ENCODE peak calls at places on chromosomes 11 and 22, in ten cellular contexts. C, J, B, P, K, V, G, L, Y and M are unnamed samples.
A peak's percentile ranks its signal among the peaks of the same experiment; 100 is the strongest.

GRCh38 chr22:19022755-19023154 is 86.7 kb upstream of the PRODH start:
- ATAC-seq in J (no peak), B (no peak), C (no peak), P (no peak), G (no peak), L (no peak), Y (no peak), K (no peak), V (no peak), M (no peak)

GRCh38 chr11:65545853-65546216 is 12.3 kb downstream of the LTBP3 start:
- ATAC-seq in G (no peak), J (no peak), C (no peak), K (peak; percentile 9), L (peak; percentile 0), P (no peak), B (no peak), Y (no peak), V (no peak), M (no peak)

GRCh38 chr11:67311556-67312082 is 8.3 kb downstream of the SSH3 start:
- ATAC-seq in K (peak; percentile 43), P (no peak), J (peak; percentile 27), C (peak; percentile 3), V (peak; percentile 34), G (no peak), B (no peak), Y (no peak), L (no peak), M (peak; percentile 68)

GRCh38 chr11:119388103-119388502 is 6.6 kb upstream of the USP2 start:
- ATAC-seq in K (no peak), V (no peak), G (no peak), L (no peak), Y (no peak), P (no peak), B (no peak), J (no peak), C (no peak), M (no peak)

GRCh38 chr11:111960916-111961315 is 23.8 kb downstream of the DIXDC1 start:
- ATAC-seq in J (peak; percentile 16), P (no peak), V (peak; percentile 98), B (peak; percentile 93), C (peak; percentile 97), L (no peak), Y (peak; percentile 78), K (peak; percentile 31), G (no peak), M (peak; percentile 97)

GRCh38 chr11:98411777-98412176 is 609.0 kb upstream of the CNTN5 start:
- ATAC-seq in V (no peak), K (no peak), P (no peak), G (no peak), L (no peak), B (no peak), J (no peak), C (no peak), Y (no peak), M (no peak)

GRCh38 chr22:49959782-49960158 is 802 bp upstream of the PIM3 start:
- ATAC-seq in P (peak; percentile 6), L (no peak), G (peak; percentile 8), K (no peak), V (peak; percentile 25), J (peak; percentile 32), B (peak; percentile 28), Y (peak; percentile 21), C (peak; percentile 35), M (peak; percentile 10)

GRCh38 chr11:42890773-42891172 is 421.0 kb upstream of the API5 start:
- ATAC-seq in P (no peak), B (no peak), J (no peak), C (no peak), G (no peak), Y (no peak), L (no peak), V (peak; percentile 26), K (no peak), M (no peak)

GRCh38 chr22:45246060-45246985 is 5.6 kb upstream of the KIAA0930 start:
- ATAC-seq in K (no peak), J (no peak), V (no peak), P (peak; percentile 86), L (no peak), Y (peak; percentile 43), C (peak; percentile 95), G (peak; percentile 62), B (peak; percentile 97), M (peak; percentile 57)

GRCh38 chr11:59283311-59283710 is 70.6 kb upstream of the MPEG1 start:
- ATAC-seq in J (no peak), K (no peak), V (no peak), L (no peak), B (no peak), G (no peak), P (no peak), C (peak; percentile 45), Y (no peak), M (no peak)

GRCh38 chr11:95297680-95298452 is 66.9 kb upstream of the SESN3 start:
- ATAC-seq in L (no peak), B (no peak), P (no peak), G (no peak), Y (no peak), J (no peak), C (no peak), V (no peak), K (no peak), M (no peak)

GRCh38 chr11:123300874-123301695 is 106.0 kb upstream of the CLMP start:
- ATAC-seq in J (no peak), G (no peak), P (no peak), K (no peak), Y (no peak), V (no peak), B (no peak), L (no peak), C (no peak), M (no peak)

GRCh38 chr11:118205979-118206611 is 18.7 kb downstream of the JAML start:
- ATAC-seq in L (no peak), Y (no peak), B (no peak), K (no peak), V (no peak), C (no peak), G (no peak), J (no peak), P (no peak), M (no peak)

GRCh38 chr22:34278121-34278520 is 357.8 kb upstream of the LARGE1 start:
- ATAC-seq in K (no peak), L (no peak), V (no peak), J (no peak), Y (no peak), P (no peak), G (peak; percentile 66), C (peak; percentile 49), B (no peak), M (no peak)

GRCh38 chr11:26263769-26264168 is 68.2 kb upstream of the ANO3 start:
- ATAC-seq in V (no peak), P (no peak), J (no peak), C (no peak), G (no peak), B (no peak), K (no peak), L (no peak), Y (no peak), M (no peak)

GRCh38 chr11:110526323-110526722 is 96.6 kb downstream of the FDX1 start:
- ATAC-seq in L (peak; percentile 53), G (no peak), B (no peak), K (no peak), C (no peak), Y (no peak), P (no peak), J (peak; percentile 44), V (no peak), M (peak; percentile 4)

GRCh38 chr11:128472128-128473110 is 114.9 kb downstream of the ETS1 start:
- ATAC-seq in V (no peak), B (no peak), C (peak; percentile 8), P (no peak), L (peak; percentile 73), Y (no peak), J (peak; percentile 74), G (no peak), K (no peak), M (peak; percentile 15)

GRCh38 chr11:28107331-28107725 is 628 bp downstream of the KIF18A start:
- ATAC-seq in L (peak; percentile 1), V (no peak), K (peak; percentile 32), G (no peak), B (no peak), P (no peak), J (no peak), C (no peak), Y (no peak), M (no peak)

GRCh38 chr11:15742626-15743243 is 613.6 kb downstream of the SOX6 start:
- ATAC-seq in K (no peak), L (no peak), Y (no peak), C (no peak), V (no peak), P (no peak), J (no peak), B (no peak), G (no peak), M (no peak)

GRCh38 chr22:43078522-43078921 is 10.7 kb downstream of the TTLL1 start:
- ATAC-seq in K (peak; percentile 42), P (no peak), G (no peak), J (no peak), V (no peak), B (no peak), L (no peak), C (no peak), Y (no peak), M (no peak)

GRCh38 chr11:10540546-10540914 is 457 bp downstream of the RNF141 start:
- ATAC-seq in K (peak; percentile 79), B (peak; percentile 72), Y (peak; percentile 69), V (peak; percentile 43), L (peak; percentile 9), G (peak; percentile 70), P (peak; percentile 32), J (peak; percentile 28), C (peak; percentile 80), M (peak; percentile 34)

GRCh38 chr11:73393011-73393380 is 16.8 kb downstream of the RELT start:
- ATAC-seq in L (no peak), Y (no peak), G (no peak), J (no peak), K (peak; percentile 4), B (no peak), V (no peak), C (no peak), P (no peak), M (no peak)

GRCh38 chr22:46509416-46510089 is 27.9 kb downstream of the CELSR1 start:
- ATAC-seq in G (no peak), V (no peak), J (no peak), B (no peak), K (no peak), L (no peak), Y (no peak), P (no peak), C (no peak), M (no peak)